ENCODE peak calls at places on chromosomes 2 and 18, in nine cellular contexts. One of them, this sample, is unnamed.

GRCh38 chr2:150063950-150064549 is 423.4 kb downstream of the RND3 start:
- DNase-seq in astrocyte: no peak
- DNase-seq in K562: no peak
- DNase-seq in prostate gland: no peak
- DNase-seq in CD8-positive, alpha-beta T cell: no peak
- DNase-seq in WERI-Rb-1: no peak
- DNase-seq in choroid plexus epithelial cell: no peak
- DNase-seq in transverse colon: no peak
- DNase-seq in IMR-90: no peak
- DNase-seq in this sample: no peak

GRCh38 chr2:206845877-206846276 is 80.5 kb downstream of the FASTKD2 start:
- DNase-seq in CD8-positive, alpha-beta T cell: no peak
- DNase-seq in prostate gland: no peak
- DNase-seq in K562: no peak
- DNase-seq in choroid plexus epithelial cell: no peak
- DNase-seq in WERI-Rb-1: no peak
- DNase-seq in IMR-90: no peak
- DNase-seq in transverse colon: no peak
- DNase-seq in astrocyte: no peak
- DNase-seq in this sample: no peak

GRCh38 chr2:234425923-234426603 is 70.8 kb downstream of the ARL4C start:
- DNase-seq in IMR-90: no peak
- DNase-seq in choroid plexus epithelial cell: no peak
- DNase-seq in astrocyte: no peak
- DNase-seq in prostate gland: no peak
- DNase-seq in transverse colon: peak; percentile 77
- DNase-seq in CD8-positive, alpha-beta T cell: peak; percentile 68
- DNase-seq in WERI-Rb-1: no peak
- DNase-seq in K562: no peak
- DNase-seq in this sample: no peak

GRCh38 chr2:6760132-6760531 is 105.6 kb downstream of the CMPK2 start:
- DNase-seq in astrocyte: no peak
- DNase-seq in WERI-Rb-1: no peak
- DNase-seq in choroid plexus epithelial cell: no peak
- DNase-seq in IMR-90: no peak
- DNase-seq in CD8-positive, alpha-beta T cell: no peak
- DNase-seq in K562: no peak
- DNase-seq in transverse colon: no peak
- DNase-seq in prostate gland: no peak
- DNase-seq in this sample: no peak

GRCh38 chr2:85234879-85235278 is 92.9 kb downstream of the TGOLN2 start:
- DNase-seq in choroid plexus epithelial cell: no peak
- DNase-seq in WERI-Rb-1: no peak
- DNase-seq in K562: no peak
- DNase-seq in CD8-positive, alpha-beta T cell: no peak
- DNase-seq in astrocyte: no peak
- DNase-seq in transverse colon: no peak
- DNase-seq in IMR-90: no peak
- DNase-seq in prostate gland: no peak
- DNase-seq in this sample: no peak

GRCh38 chr18:52236134-52236533 is 103.9 kb upstream of the DCC start:
- DNase-seq in K562: no peak
- DNase-seq in choroid plexus epithelial cell: peak; percentile 9
- DNase-seq in prostate gland: no peak
- DNase-seq in WERI-Rb-1: no peak
- DNase-seq in CD8-positive, alpha-beta T cell: no peak
- DNase-seq in transverse colon: no peak
- DNase-seq in astrocyte: peak; percentile 44
- DNase-seq in IMR-90: no peak
- DNase-seq in this sample: peak; percentile 73

GRCh38 chr2:191835539-191836350 is 11.1 kb downstream of the CAVIN2 start:
- DNase-seq in WERI-Rb-1: no peak
- DNase-seq in K562: peak; percentile 73
- DNase-seq in transverse colon: no peak
- DNase-seq in CD8-positive, alpha-beta T cell: no peak
- DNase-seq in astrocyte: peak; percentile 48
- DNase-seq in prostate gland: no peak
- DNase-seq in choroid plexus epithelial cell: no peak
- DNase-seq in IMR-90: peak; percentile 61
- DNase-seq in this sample: peak; percentile 50

GRCh38 chr2:117936871-117937428 is 76.9 kb downstream of the CCDC93 start:
- DNase-seq in WERI-Rb-1: peak; percentile 66
- DNase-seq in CD8-positive, alpha-beta T cell: no peak
- DNase-seq in prostate gland: no peak
- DNase-seq in choroid plexus epithelial cell: no peak
- DNase-seq in IMR-90: no peak
- DNase-seq in astrocyte: no peak
- DNase-seq in K562: no peak
- DNase-seq in transverse colon: no peak
- DNase-seq in this sample: no peak

GRCh38 chr2:54584598-54584997 is 128.5 kb downstream of the SPTBN1 start:
- DNase-seq in prostate gland: no peak
- DNase-seq in IMR-90: no peak
- DNase-seq in K562: no peak
- DNase-seq in transverse colon: no peak
- DNase-seq in CD8-positive, alpha-beta T cell: no peak
- DNase-seq in choroid plexus epithelial cell: no peak
- DNase-seq in WERI-Rb-1: no peak
- DNase-seq in astrocyte: no peak
- DNase-seq in this sample: no peak

GRCh38 chr2:102250278-102250821 is 61.0 kb upstream of the IL1RL1 start:
- DNase-seq in IMR-90: no peak
- DNase-seq in prostate gland: no peak
- DNase-seq in WERI-Rb-1: no peak
- DNase-seq in choroid plexus epithelial cell: no peak
- DNase-seq in transverse colon: no peak
- DNase-seq in CD8-positive, alpha-beta T cell: no peak
- DNase-seq in K562: no peak
- DNase-seq in astrocyte: no peak
- DNase-seq in this sample: no peak

GRCh38 chr18:24271381-24272331 is 126.0 kb downstream of the OSBPL1A start:
- DNase-seq in IMR-90: peak; percentile 72
- DNase-seq in K562: no peak
- DNase-seq in transverse colon: peak; percentile 73
- DNase-seq in WERI-Rb-1: peak; percentile 68
- DNase-seq in choroid plexus epithelial cell: peak; percentile 80
- DNase-seq in prostate gland: peak; percentile 68
- DNase-seq in CD8-positive, alpha-beta T cell: no peak
- DNase-seq in astrocyte: peak; percentile 73
- DNase-seq in this sample: peak; percentile 81

GRCh38 chr2:10078001-10078400 is 2.2 kb downstream of the CYS1 start:
- DNase-seq in CD8-positive, alpha-beta T cell: no peak
- DNase-seq in transverse colon: no peak
- DNase-seq in prostate gland: no peak
- DNase-seq in IMR-90: no peak
- DNase-seq in choroid plexus epithelial cell: no peak
- DNase-seq in K562: no peak
- DNase-seq in WERI-Rb-1: no peak
- DNase-seq in astrocyte: no peak
- DNase-seq in this sample: no peak
- H3K4me3 ChIP-seq in CD8-positive, alpha-beta T cell: no peak overlapping the region
- H3K4me3 ChIP-seq in transverse colon: no peak overlapping the region
- H3K4me3 ChIP-seq in prostate gland: no peak overlapping the region
- H3K4me3 ChIP-seq in IMR-90: no peak overlapping the region
- H3K4me3 ChIP-seq in choroid plexus epithelial cell: no peak overlapping the region
- H3K4me3 ChIP-seq in K562: no peak overlapping the region
- H3K4me3 ChIP-seq in WERI-Rb-1: no peak overlapping the region
- H3K4me3 ChIP-seq in astrocyte: no peak overlapping the region
- H3K4me3 ChIP-seq in this sample: no peak overlapping the region

GRCh38 chr2:239960929-239961661 is 64.0 kb downstream of the NDUFA10 start:
- DNase-seq in transverse colon: no peak
- DNase-seq in CD8-positive, alpha-beta T cell: no peak
- DNase-seq in IMR-90: no peak
- DNase-seq in prostate gland: no peak
- DNase-seq in K562: no peak
- DNase-seq in WERI-Rb-1: no peak
- DNase-seq in choroid plexus epithelial cell: no peak
- DNase-seq in astrocyte: no peak
- DNase-seq in this sample: no peak
- TF ChIP-seq CTCF in transverse colon: no peak
- TF ChIP-seq CTCF in CD8-positive, alpha-beta T cell: no peak
- TF ChIP-seq CTCF in IMR-90: no peak
- TF ChIP-seq CTCF in prostate gland: no peak
- TF ChIP-seq CTCF in K562: no peak
- TF ChIP-seq CTCF in WERI-Rb-1: peak; percentile 10
- TF ChIP-seq CTCF in choroid plexus epithelial cell: no peak
- TF ChIP-seq CTCF in astrocyte: no peak
- TF ChIP-seq CTCF in this sample: no peak

DNA sequence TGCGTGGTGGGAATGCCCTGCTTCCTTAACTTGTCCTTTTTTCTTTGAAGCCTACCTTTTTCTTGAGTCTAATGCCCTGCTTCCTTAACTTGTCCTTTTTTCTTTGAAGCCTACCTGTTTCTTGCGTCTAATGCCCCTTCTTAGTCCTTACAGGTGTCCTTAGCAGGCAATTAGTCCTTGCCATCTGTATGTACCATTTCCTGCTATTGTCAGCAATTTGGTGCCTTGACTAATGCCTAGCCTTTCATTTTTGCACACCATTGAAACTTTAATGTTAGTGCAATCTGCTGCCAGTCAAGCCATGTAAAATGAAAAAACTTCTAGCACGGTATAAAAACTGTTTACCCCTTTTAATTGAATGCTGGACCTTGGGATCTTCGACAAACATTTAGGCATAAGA is 4.3 kb downstream of the KDM3A start:
- DNase-seq in WERI-Rb-1: no peak
- DNase-seq in prostate gland: no peak
- DNase-seq in K562: no peak
- DNase-seq in transverse colon: no peak
- DNase-seq in choroid plexus epithelial cell: no peak
- DNase-seq in IMR-90: no peak
- DNase-seq in astrocyte: no peak
- DNase-seq in CD8-positive, alpha-beta T cell: no peak
- DNase-seq in this sample: no peak
- H3K4me3 ChIP-seq in WERI-Rb-1: no peak overlapping the region
- H3K4me3 ChIP-seq in prostate gland: no peak overlapping the region
- H3K4me3 ChIP-seq in K562: no peak overlapping the region
- H3K4me3 ChIP-seq in transverse colon: no peak overlapping the region
- H3K4me3 ChIP-seq in choroid plexus epithelial cell: no peak overlapping the region
- H3K4me3 ChIP-seq in IMR-90: no peak overlapping the region
- H3K4me3 ChIP-seq in astrocyte: no peak overlapping the region
- H3K4me3 ChIP-seq in CD8-positive, alpha-beta T cell: no peak overlapping the region
- H3K4me3 ChIP-seq in this sample: no peak overlapping the region

DNA sequence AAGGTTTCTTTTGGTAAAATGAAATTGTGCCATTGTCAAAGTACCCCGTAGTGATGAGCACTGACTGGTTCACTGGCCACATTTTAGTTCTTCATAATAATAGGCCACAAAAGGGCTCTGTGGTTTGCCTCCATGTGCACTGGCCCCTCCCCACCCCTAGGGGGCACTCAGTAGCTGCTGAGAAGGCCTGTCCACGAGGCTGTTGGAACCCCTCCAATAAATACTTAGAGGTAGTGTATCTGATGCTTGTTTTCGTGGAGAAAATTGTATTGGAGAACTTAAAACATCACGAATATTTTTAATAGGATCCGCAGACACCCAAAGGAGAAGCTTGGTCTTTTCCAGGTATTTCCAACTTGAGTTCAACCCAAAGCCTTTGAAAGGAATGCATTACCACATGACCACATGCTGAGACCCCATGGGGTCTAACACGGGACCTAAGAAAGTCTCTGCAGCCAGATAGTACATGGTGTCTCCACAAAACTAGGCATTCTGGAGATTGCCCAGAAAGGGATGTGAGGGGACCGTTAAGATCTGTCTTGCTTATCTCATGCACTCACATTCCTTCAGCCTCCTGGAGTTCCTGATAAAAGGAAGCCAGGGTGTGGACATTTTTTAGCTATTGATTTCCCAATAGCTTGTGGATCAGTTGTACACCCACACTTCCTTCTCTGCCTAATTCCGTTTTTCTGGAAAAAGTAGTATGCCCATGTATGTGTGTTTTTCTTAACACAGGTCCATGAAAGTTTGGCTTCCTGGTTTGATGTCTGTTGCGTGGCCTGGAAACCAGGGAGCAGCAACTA is 28.5 kb upstream of the NOSTRIN start:
- DNase-seq in prostate gland: peak; percentile 42
- DNase-seq in WERI-Rb-1: peak; percentile 68
- DNase-seq in IMR-90: peak; percentile 67
- DNase-seq in K562: peak; percentile 92
- DNase-seq in CD8-positive, alpha-beta T cell: no peak
- DNase-seq in astrocyte: peak; percentile 22
- DNase-seq in choroid plexus epithelial cell: peak; percentile 95
- DNase-seq in transverse colon: peak; percentile 66
- DNase-seq in this sample: peak; percentile 69
- TF ChIP-seq CTCF in prostate gland: peak; percentile 70
- TF ChIP-seq CTCF in WERI-Rb-1: peak; percentile 82
- TF ChIP-seq CTCF in IMR-90: peak; percentile 81
- TF ChIP-seq CTCF in K562: peak; percentile 99
- TF ChIP-seq CTCF in CD8-positive, alpha-beta T cell: no peak
- TF ChIP-seq CTCF in astrocyte: peak; percentile 79
- TF ChIP-seq CTCF in choroid plexus epithelial cell: peak; percentile 100
- TF ChIP-seq CTCF in transverse colon: peak; percentile 68
- TF ChIP-seq CTCF in this sample: peak; percentile 82

DNA sequence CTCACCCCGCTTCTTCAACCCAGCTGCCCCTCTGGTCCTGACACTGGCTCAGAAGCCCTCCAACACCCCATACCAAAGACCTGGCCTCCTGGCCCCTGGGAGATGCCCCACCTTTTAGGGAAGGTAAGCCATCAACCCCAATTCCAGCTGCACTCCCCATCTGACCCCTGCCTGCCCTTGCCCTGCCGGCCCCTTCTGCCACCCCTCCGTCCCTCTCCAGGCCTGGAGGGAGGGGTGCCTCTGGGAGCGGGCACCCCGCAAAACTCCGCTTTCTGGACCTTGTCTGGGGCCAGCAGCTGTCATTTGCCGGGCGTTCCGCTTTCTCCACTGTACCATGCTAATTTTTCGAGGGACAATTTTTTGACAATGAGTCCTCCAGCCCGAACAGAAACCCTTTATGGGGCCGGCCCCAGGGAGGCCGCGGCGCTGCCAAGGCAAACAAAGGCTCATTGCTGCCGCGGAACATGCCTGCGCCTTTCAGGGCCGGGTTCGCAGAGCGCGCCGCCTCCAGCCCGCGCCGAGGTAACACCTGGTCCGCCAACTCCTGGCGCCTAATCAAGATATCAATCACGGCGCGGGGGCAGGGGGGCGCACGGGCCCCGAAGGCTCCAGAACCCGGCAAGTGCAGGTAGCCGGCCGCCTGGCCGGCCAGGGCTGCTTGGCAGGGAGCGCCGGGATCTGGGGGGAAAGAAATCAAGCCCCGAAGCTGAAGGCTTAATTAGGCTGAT is 96.0 kb downstream of the INHBB start:
- DNase-seq in K562: no peak
- DNase-seq in CD8-positive, alpha-beta T cell: no peak
- DNase-seq in IMR-90: peak; percentile 13
- DNase-seq in WERI-Rb-1: no peak
- DNase-seq in transverse colon: peak; percentile 46
- DNase-seq in choroid plexus epithelial cell: peak; percentile 32
- DNase-seq in prostate gland: peak; percentile 82
- DNase-seq in astrocyte: peak; percentile 24
- DNase-seq in this sample: peak; percentile 63
- H3K4me3 ChIP-seq in K562: no peak overlapping the region
- H3K4me3 ChIP-seq in CD8-positive, alpha-beta T cell: peak overlapping the region; percentile 46
- H3K4me3 ChIP-seq in IMR-90: no peak overlapping the region
- H3K4me3 ChIP-seq in WERI-Rb-1: no peak overlapping the region
- H3K4me3 ChIP-seq in transverse colon: peak overlapping the region; percentile 25
- H3K4me3 ChIP-seq in choroid plexus epithelial cell: peak overlapping the region; percentile 17
- H3K4me3 ChIP-seq in prostate gland: peak overlapping the region; percentile 27
- H3K4me3 ChIP-seq in astrocyte: peak overlapping the region; percentile 50
- H3K4me3 ChIP-seq in this sample: peak overlapping the region; percentile 40

This sample was measured in epithelial cell of esophagus.